ENCODE peak calls at places on chromosomes 7 and 10, in five cellular contexts. One of them, this sample, is unnamed.

GRCh38 chr7:84042110-84042539 is 152.5 kb downstream of the SEMA3A start:
- DNase-seq in A172: peak
- DNase-seq in HEK293T: no peak
- DNase-seq in HT-29: peak
- DNase-seq in CD4-positive, alpha-beta T cell: no peak
- DNase-seq in this sample: no peak

GRCh38 chr7:104415700-104416099 is 87.3 kb downstream of the LHFPL3 start:
- DNase-seq in HT-29: peak
- DNase-seq in A172: no peak
- DNase-seq in CD4-positive, alpha-beta T cell: no peak
- DNase-seq in HEK293T: no peak
- DNase-seq in this sample: no peak

GRCh38 chr10:49744924-49745605 is 17.1 kb downstream of the OGDHL start:
- DNase-seq in HEK293T: no peak
- DNase-seq in A172: no peak
- DNase-seq in CD4-positive, alpha-beta T cell: no peak
- DNase-seq in HT-29: peak
- DNase-seq in this sample: no peak

GRCh38 chr7:80357530-80357929 is 154.3 kb downstream of the GNAT3 start:
- DNase-seq in HEK293T: no peak
- DNase-seq in HT-29: no peak
- DNase-seq in CD4-positive, alpha-beta T cell: no peak
- DNase-seq in A172: no peak
- DNase-seq in this sample: no peak

GRCh38 chr10:103648951-103649532 is 155.5 kb downstream of the NEURL1 start:
- DNase-seq in A172: no peak
- DNase-seq in CD4-positive, alpha-beta T cell: no peak
- DNase-seq in HT-29: no peak
- DNase-seq in HEK293T: no peak
- DNase-seq in this sample: no peak

GRCh38 chr10:5764422-5765297 is 48.6 kb downstream of the GDI2 start:
- DNase-seq in CD4-positive, alpha-beta T cell: no peak
- DNase-seq in HT-29: no peak
- DNase-seq in HEK293T: no peak
- DNase-seq in A172: no peak
- DNase-seq in this sample: no peak

GRCh38 chr7:106421181-106421762 is 136.5 kb upstream of the NAMPT start:
- DNase-seq in HT-29: no peak
- DNase-seq in CD4-positive, alpha-beta T cell: no peak
- DNase-seq in A172: peak
- DNase-seq in HEK293T: no peak
- DNase-seq in this sample: peak

GRCh38 chr7:21946228-21946709 is 570 bp upstream of the CDCA7L start:
- DNase-seq in CD4-positive, alpha-beta T cell: no peak
- DNase-seq in HEK293T: no peak
- DNase-seq in HT-29: no peak
- DNase-seq in A172: peak
- DNase-seq in this sample: no peak

GRCh38 chr10:6583447-6583846 is 3.4 kb upstream of the PRKCQ start:
- DNase-seq in CD4-positive, alpha-beta T cell: peak
- DNase-seq in HEK293T: no peak
- DNase-seq in A172: no peak
- DNase-seq in HT-29: no peak
- DNase-seq in this sample: no peak

GRCh38 chr7:100629117-100629711 is 12.1 kb downstream of the TFR2 start:
- DNase-seq in A172: peak
- DNase-seq in HT-29: peak
- DNase-seq in CD4-positive, alpha-beta T cell: no peak
- DNase-seq in HEK293T: peak
- DNase-seq in this sample: peak

GRCh38 chr7:158064631-158065030 is 523.0 kb downstream of the PTPRN2 start:
- DNase-seq in HEK293T: no peak
- DNase-seq in A172: no peak
- DNase-seq in CD4-positive, alpha-beta T cell: no peak
- DNase-seq in HT-29: no peak
- DNase-seq in this sample: no peak

GRCh38 chr10:35421553-35422178 is 85.4 kb downstream of the CCNY start:
- DNase-seq in A172: peak
- DNase-seq in HEK293T: no peak
- DNase-seq in HT-29: no peak
- DNase-seq in CD4-positive, alpha-beta T cell: no peak
- DNase-seq in this sample: no peak

GRCh38 chr7:20574784-20575757 is 40.4 kb upstream of the ABCB5 start:
- DNase-seq in A172: peak
- DNase-seq in CD4-positive, alpha-beta T cell: no peak
- DNase-seq in HEK293T: no peak
- DNase-seq in HT-29: no peak
- DNase-seq in this sample: no peak

GRCh38 chr10:3095373-3096139 is 28.2 kb downstream of the PFKP start:
- DNase-seq in HT-29: peak
- DNase-seq in A172: peak
- DNase-seq in CD4-positive, alpha-beta T cell: no peak
- DNase-seq in HEK293T: peak
- DNase-seq in this sample: no peak

GRCh38 chr10:70048309-70048708 is 4.3 kb upstream of the MACROH2A2 start:
- DNase-seq in A172: no peak
- DNase-seq in HEK293T: no peak
- DNase-seq in CD4-positive, alpha-beta T cell: no peak
- DNase-seq in HT-29: no peak
- DNase-seq in this sample: no peak

GRCh38 chr10:121627810-121628209 is 29.6 kb upstream of the FGFR2 start:
- DNase-seq in HT-29: no peak
- DNase-seq in A172: no peak
- DNase-seq in HEK293T: no peak
- DNase-seq in CD4-positive, alpha-beta T cell: no peak
- DNase-seq in this sample: no peak

GRCh38 chr10:125265579-125265955 is 105.2 kb upstream of the CTBP2 start:
- DNase-seq in CD4-positive, alpha-beta T cell: no peak
- DNase-seq in HT-29: no peak
- DNase-seq in A172: no peak
- DNase-seq in HEK293T: no peak
- DNase-seq in this sample: no peak

GRCh38 chr7:127619681-127620405 is 1.9 kb upstream of the PAX4 start:
- DNase-seq in HT-29: no peak
- DNase-seq in HEK293T: no peak
- DNase-seq in CD4-positive, alpha-beta T cell: no peak
- DNase-seq in A172: no peak
- DNase-seq in this sample: no peak

GRCh38 chr10:132448248-132448731 is 51.3 kb downstream of the PWWP2B start:
- DNase-seq in HEK293T: peak
- DNase-seq in CD4-positive, alpha-beta T cell: no peak
- DNase-seq in HT-29: peak
- DNase-seq in A172: peak
- DNase-seq in this sample: no peak

GRCh38 chr7:3893789-3894153 is 592.7 kb downstream of the SDK1 start:
- DNase-seq in CD4-positive, alpha-beta T cell: no peak
- DNase-seq in HT-29: no peak
- DNase-seq in A172: no peak
- DNase-seq in HEK293T: no peak
- DNase-seq in this sample: no peak

GRCh38 chr10:70682920-70683600 is 10.8 kb downstream of the ADAMTS14 start:
- DNase-seq in HT-29: no peak
- DNase-seq in HEK293T: no peak
- DNase-seq in A172: no peak
- DNase-seq in CD4-positive, alpha-beta T cell: no peak
- DNase-seq in this sample: no peak

GRCh38 chr7:95545007-95545615 is 51.2 kb downstream of the PDK4 start:
- DNase-seq in A172: peak
- DNase-seq in CD4-positive, alpha-beta T cell: no peak
- DNase-seq in HT-29: peak
- DNase-seq in HEK293T: peak
- DNase-seq in this sample: peak

GRCh38 chr10:3950676-3951275 is 165.8 kb upstream of the KLF6 start:
- DNase-seq in CD4-positive, alpha-beta T cell: no peak
- DNase-seq in HT-29: no peak
- DNase-seq in HEK293T: no peak
- DNase-seq in A172: no peak
- DNase-seq in this sample: no peak

GRCh38 chr7:89049043-89049442 is 253.5 kb upstream of the TEX47 start:
- DNase-seq in A172: no peak
- DNase-seq in CD4-positive, alpha-beta T cell: no peak
- DNase-seq in HEK293T: no peak
- DNase-seq in HT-29: no peak
- DNase-seq in this sample: no peak

GRCh38 chr10:103666109-103666508 is 172.6 kb downstream of the NEURL1 start:
- DNase-seq in A172: peak
- DNase-seq in HT-29: no peak
- DNase-seq in HEK293T: peak
- DNase-seq in CD4-positive, alpha-beta T cell: no peak
- DNase-seq in this sample: no peak

This sample was measured in SHP77.